ENCODE peak calls at places on chromosomes 12 and 14, in eight cellular contexts. K, L, C, H, D, Z, U and B are unnamed samples.

GRCh38 chr14:43141636-43142191 is 1365.4 kb downstream of the FSCB start:
- DNase-seq in L (no peak), H (no peak), C (no peak), D (no peak), U (no peak), K (no peak), Z (no peak), B (no peak)

GRCh38 chr12:69671597-69671996 is 27.5 kb downstream of the BEST3 start:
- DNase-seq in C (no peak), H (no peak), U (no peak), K (no peak), Z (no peak), L (no peak), D (no peak), B (no peak)

GRCh38 chr14:24234095-24235020 is 1.6 kb downstream of the GMPR2 start:
- DNase-seq in H (no peak), C (no peak), Z (no peak), D (no peak), K (no peak), L (no peak), U (no peak), B (no peak)

GRCh38 chr14:91755560-91755959 is 23.7 kb upstream of the CATSPERB start:
- DNase-seq in C (peak; percentile 6), L (peak; percentile 63), U (no peak), Z (no peak), D (peak; percentile 2), H (no peak), K (no peak), B (peak; percentile 67)

GRCh38 chr12:62693291-62694040 is 226.8 kb downstream of the MON2 start:
- DNase-seq in H (no peak), L (no peak), K (peak; percentile 61), D (no peak), C (no peak), U (no peak), Z (no peak), B (no peak)

GRCh38 chr14:82422186-82422585 is 888.5 kb upstream of the SEL1L start:
- DNase-seq in C (no peak), L (no peak), D (no peak), Z (no peak), K (no peak), U (no peak), H (no peak), B (no peak)

GRCh38 chr12:124172646-124173045 is 122.2 kb upstream of the RFLNA start:
- DNase-seq in K (no peak), H (no peak), D (no peak), L (no peak), C (peak; percentile 95), Z (no peak), U (no peak), B (no peak)

GRCh38 chr14:55327179-55327578 is 56.0 kb downstream of the FBXO34 start:
- DNase-seq in U (no peak), K (no peak), H (no peak), L (no peak), Z (peak; percentile 50), C (no peak), D (no peak), B (no peak)

GRCh38 chr14:64089920-64090319 is 204.3 kb downstream of the ESR2 start:
- DNase-seq in K (no peak), H (no peak), C (no peak), Z (no peak), U (no peak), L (no peak), D (no peak), B (no peak)

GRCh38 chr12:101415228-101415627 is 7.7 kb upstream of the ARL1 start:
- DNase-seq in D (no peak), U (no peak), K (no peak), C (no peak), Z (no peak), H (no peak), L (no peak), B (no peak)

GRCh38 chr12:47900480-47901129 is 4.2 kb downstream of the VDR start:
- DNase-seq in C (no peak), U (peak; percentile 65), K (no peak), L (no peak), D (peak; percentile 29), H (no peak), Z (no peak), B (peak; percentile 20)

GRCh38 chr12:14931359-14931758 is 7.0 kb downstream of the ERP27 start:
- DNase-seq in U (no peak), H (no peak), D (no peak), L (no peak), K (no peak), C (no peak), Z (no peak), B (no peak)

GRCh38 chr14:104496095-104496494 is 83.5 kb upstream of the C14orf180 start:
- DNase-seq in U (no peak), K (no peak), D (no peak), H (no peak), C (no peak), Z (no peak), L (no peak), B (no peak)

GRCh38 chr12:68106160-68106559 is 53.4 kb downstream of the IFNG start:
- DNase-seq in Z (no peak), D (peak; percentile 6), H (no peak), K (no peak), C (peak; percentile 60), U (no peak), L (peak; percentile 49), B (no peak)

GRCh38 chr14:105257464-105257863 is 9.1 kb downstream of the BTBD6 start:
- DNase-seq in K (no peak), U (peak; percentile 92), Z (no peak), D (no peak), C (no peak), L (no peak), H (no peak), B (no peak)

GRCh38 chr12:65612440-65612839 is 211.8 kb upstream of the HMGA2 start:
- DNase-seq in H (no peak), U (no peak), C (peak; percentile 44), L (no peak), D (no peak), K (no peak), Z (no peak), B (peak; percentile 40)

GRCh38 chr12:119988788-119989618 is at the start of gene BICDL1:
- DNase-seq in K (peak; percentile 87), C (peak; percentile 46), D (peak; percentile 93), L (peak; percentile 83), Z (peak; percentile 99), U (peak; percentile 97), H (peak; percentile 42), B (peak; percentile 62)

GRCh38 chr12:3885179-3886094 is 12.2 kb upstream of the PARP11 start:
- DNase-seq in L (peak; percentile 65), K (no peak), Z (no peak), U (no peak), D (peak; percentile 8), H (no peak), C (peak; percentile 46), B (peak; percentile 74)

GRCh38 chr12:87756721-87757120 is 272.5 kb downstream of the C12orf50 start:
- DNase-seq in D (no peak), Z (no peak), H (no peak), C (no peak), K (no peak), L (peak; percentile 19), U (no peak), B (no peak)

GRCh38 chr12:80648866-80649265 is 58.6 kb upstream of the MYF6 start:
- DNase-seq in C (peak; percentile 85), K (no peak), Z (no peak), D (no peak), L (peak; percentile 46), U (no peak), H (no peak), B (no peak)

GRCh38 chr12:95318071-95318545 is 100.5 kb downstream of the VEZT start:
- DNase-seq in L (peak; percentile 95), U (no peak), H (no peak), C (peak; percentile 66), Z (no peak), K (no peak), D (no peak), B (no peak)

GRCh38 chr14:72666610-72667009 is 227.3 kb downstream of the DPF3 start:
- DNase-seq in L (peak; percentile 61), H (no peak), C (peak; percentile 97), D (peak; percentile 35), K (no peak), Z (no peak), U (no peak), B (no peak)